ENCODE peak calls at places on chromosome 3, in seven cellular contexts. B is tibial artery, W is lower lobe of right lung, D is hepatocyte, K is fibroblast of mammary gland, A is upper lobe of left lung, P is body of pancreas. M is an unnamed sample.

GRCh38 chr3:106566277-106566676 is 697.5 kb upstream of the CBLB start:
- DNase-seq in B (no peak), W (no peak), D (no peak), K (no peak), A (no peak), P (no peak), M (no peak)

GRCh38 chr3:127628788-127629456 is at the start of gene PODXL2:
- DNase-seq in B (peak), W (peak), D (peak), K (peak), A (peak), P (peak), M (peak)

GRCh38 chr3:172065967-172066762 is 26.8 kb downstream of the FNDC3B start:
- DNase-seq in B (no peak), W (no peak), D (peak), K (peak), A (no peak), P (peak), M (peak)

GRCh38 chr3:16318216-16318615 is 53.2 kb downstream of the OXNAD1 start:
- DNase-seq in B (no peak), W (no peak), D (peak), K (peak), A (no peak), P (no peak), M (peak)

GRCh38 chr3:24355806-24356205 is 138.8 kb downstream of the THRB start:
- DNase-seq in B (no peak), W (no peak), D (no peak), K (peak), A (no peak), P (no peak), M (no peak)

GRCh38 chr3:19149388-19149787 is 1.1 kb downstream of the KCNH8 start:
- DNase-seq in B (no peak), W (no peak), D (peak), K (peak), A (no peak), P (no peak), M (peak)

GRCh38 chr3:37745079-37745478 is 116.6 kb upstream of the CTDSPL start:
- DNase-seq in B (no peak), W (no peak), D (no peak), K (no peak), A (no peak), P (no peak), M (no peak)

GRCh38 chr3:22887664-22888291 is 315.3 kb upstream of the UBE2E2 start:
- DNase-seq in B (no peak), W (no peak), D (peak), K (peak), A (no peak), P (no peak), M (peak)

GRCh38 chr3:10248984-10249748 is 907 bp downstream of the TATDN2 start:
- DNase-seq in B (no peak), W (peak), D (peak), K (no peak), A (peak), P (peak), M (no peak)

GRCh38 chr3:127886276-127886862 is 28.7 kb upstream of the KBTBD12 start:
- DNase-seq in B (no peak), W (no peak), D (no peak), K (no peak), A (no peak), P (no peak), M (no peak)

GRCh38 chr3:188205992-188206416 is 52.0 kb downstream of the LPP start:
- DNase-seq in B (no peak), W (no peak), D (peak), K (no peak), A (no peak), P (no peak), M (no peak)

GRCh38 chr3:178510496-178510895 is 25.7 kb upstream of the KCNMB2 start:
- DNase-seq in B (no peak), W (no peak), D (no peak), K (no peak), A (no peak), P (no peak), M (no peak)

GRCh38 chr3:107574650-107575049 is 51.9 kb downstream of the BBX start:
- DNase-seq in B (no peak), W (no peak), D (peak), K (peak), A (no peak), P (no peak), M (peak)

GRCh38 chr3:40477671-40478070 is 749 bp downstream of the ZNF619 start:
- DNase-seq in B (no peak), W (no peak), D (no peak), K (no peak), A (no peak), P (no peak), M (peak)

GRCh38 chr3:6326760-6327159 is 534.2 kb upstream of the GRM7 start:
- DNase-seq in B (no peak), W (no peak), D (no peak), K (no peak), A (no peak), P (no peak), M (no peak)

GRCh38 chr3:54243960-54244359 is 121.6 kb downstream of the CACNA2D3 start:
- DNase-seq in B (no peak), W (no peak), D (no peak), K (no peak), A (no peak), P (no peak), M (no peak)

GRCh38 chr3:11643212-11644087 is at the start of gene VGLL4:
- DNase-seq in B (peak), W (peak), D (peak), K (peak), A (peak), P (peak), M (peak)
- TF ChIP-seq CTCF in B (no peak), W (peak), D (peak), K (peak), A (no peak), P (no peak), M (peak)

GRCh38 chr3:29334652-29335189 is 53.9 kb downstream of the RBMS3 start:
- DNase-seq in B (no peak), W (no peak), D (no peak), K (no peak), A (no peak), P (no peak), M (peak)
- H3K4me3 ChIP-seq in B (peak), W (peak), D (no peak), K (no peak), A (no peak), P (no peak), M (no peak)

GRCh38 chr3:55622733-55623132 is 135.6 kb upstream of the WNT5A start:
- DNase-seq in B (no peak), W (no peak), D (no peak), K (peak), A (no peak), P (no peak), M (no peak)

GRCh38 chr3:55622116-55622515 is 135.0 kb upstream of the WNT5A start:
- DNase-seq in B (no peak), W (no peak), D (no peak), K (peak), A (no peak), P (no peak), M (peak)

GRCh38 chr3:55623786-55624185 is 136.7 kb upstream of the WNT5A start:
- DNase-seq in B (no peak), W (no peak), D (no peak), K (no peak), A (no peak), P (no peak), M (no peak)

GRCh38 chr3:55626284-55626675 is 139.2 kb upstream of the WNT5A start:
- DNase-seq in B (no peak), W (no peak), D (no peak), K (no peak), A (no peak), P (no peak), M (no peak)

DNA sequence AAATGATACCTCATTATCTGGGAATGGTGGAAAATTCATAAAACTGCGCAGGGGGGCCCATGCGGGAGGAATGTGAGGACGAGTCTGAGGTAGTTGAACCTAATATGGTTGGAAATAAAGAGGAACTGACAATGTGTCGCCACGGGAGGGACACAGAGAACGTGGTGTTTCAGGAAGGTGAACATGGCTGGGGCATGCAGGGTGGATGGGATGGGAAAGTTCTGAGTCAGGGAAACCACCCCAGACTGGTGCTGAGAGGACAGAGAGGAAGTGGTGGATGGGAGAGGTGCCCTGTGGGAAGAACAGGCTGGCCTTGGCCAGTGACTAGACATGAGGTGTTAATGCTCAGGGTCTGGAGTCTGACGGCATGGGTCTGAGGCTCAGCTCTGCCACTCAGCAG is 137.1 kb upstream of the WNT5A start:
- DNase-seq in B (no peak), W (peak), D (no peak), K (peak), A (peak), P (no peak), M (no peak)
- TF ChIP-seq CTCF in B (no peak), W (no peak), D (no peak), K (no peak), A (no peak), P (no peak), M (no peak)

GRCh38 chr3:152293607-152294006 is 24.9 kb downstream of the MBNL1 start:
- DNase-seq in B (no peak), W (no peak), D (no peak), K (no peak), A (no peak), P (no peak), M (no peak)

GRCh38 chr3:152291649-152292066 is 22.9 kb downstream of the MBNL1 start:
- DNase-seq in B (no peak), W (no peak), D (no peak), K (no peak), A (no peak), P (no peak), M (no peak)

GRCh38 chr3:152290374-152290773 is 21.6 kb downstream of the MBNL1 start:
- DNase-seq in B (no peak), W (no peak), D (no peak), K (no peak), A (no peak), P (no peak), M (no peak)

GRCh38 chr3:152291238-152291637 is 22.5 kb downstream of the MBNL1 start:
- DNase-seq in B (no peak), W (no peak), D (no peak), K (no peak), A (no peak), P (no peak), M (no peak)

GRCh38 chr3:152292367-152292766 is 23.6 kb downstream of the MBNL1 start:
- DNase-seq in B (no peak), W (no peak), D (no peak), K (no peak), A (no peak), P (no peak), M (no peak)
- H3K4me3 ChIP-seq in B (no peak), W (no peak), D (no peak), K (no peak), A (no peak), P (no peak), M (no peak)

GRCh38 chr3:25533365-25533764 is 105.3 kb downstream of the RARB start:
- DNase-seq in B (no peak), W (no peak), D (no peak), K (no peak), A (no peak), P (no peak), M (no peak)

GRCh38 chr3:25534007-25534406 is 105.9 kb downstream of the RARB start:
- DNase-seq in B (no peak), W (no peak), D (no peak), K (no peak), A (no peak), P (no peak), M (no peak)

GRCh38 chr3:25536668-25537331 is 108.7 kb downstream of the RARB start:
- DNase-seq in B (no peak), W (no peak), D (peak), K (no peak), A (no peak), P (no peak), M (peak)

GRCh38 chr3:25537476-25537875 is 109.4 kb downstream of the RARB start:
- DNase-seq in B (no peak), W (no peak), D (no peak), K (no peak), A (no peak), P (no peak), M (no peak)

GRCh38 chr3:25532763-25533162 is 104.7 kb downstream of the RARB start:
- DNase-seq in B (no peak), W (no peak), D (no peak), K (peak), A (no peak), P (no peak), M (peak)
- TF ChIP-seq CTCF in B (peak), W (peak), D (peak), K (peak), A (no peak), P (peak), M (peak)

GRCh38 chr3:94568041-94568440 is 505.2 kb downstream of the NSUN3 start:
- DNase-seq in B (no peak), W (no peak), D (no peak), K (no peak), A (no peak), P (no peak), M (no peak)

DNA sequence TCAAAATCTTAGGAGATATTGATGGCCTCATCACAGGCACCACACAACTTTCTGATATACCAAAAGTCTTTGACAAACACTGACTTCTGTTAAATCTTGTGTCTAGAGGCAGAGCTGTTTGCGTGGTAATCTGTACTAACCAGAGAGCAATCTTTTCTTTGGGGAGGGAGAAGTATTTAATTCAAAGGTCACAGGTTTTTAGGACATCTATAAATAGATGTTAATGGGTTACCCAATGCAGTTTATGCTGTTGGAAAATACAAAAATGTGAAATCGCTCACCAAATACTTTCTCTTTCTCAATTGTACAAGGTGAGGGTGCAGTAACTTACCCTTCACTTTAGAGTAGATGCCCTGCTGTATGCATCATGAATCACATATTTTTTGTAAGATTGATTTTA is 510.5 kb downstream of the NSUN3 start:
- DNase-seq in B (no peak), W (no peak), D (no peak), K (no peak), A (no peak), P (no peak), M (no peak)
- H3K4me3 ChIP-seq in B (no peak), W (no peak), D (no peak), K (no peak), A (no peak), P (no peak), M (no peak)